ENCODE peak calls at places on chromosomes 11 and 22, in four cellular contexts. One of them, this sample, is unnamed.

GRCh38 chr11:122709042-122709760 is 53.7 kb downstream of the UBASH3B start:
- DNase-seq in uterus: no peak
- DNase-seq in K562: no peak
- DNase-seq in right lobe of liver: no peak
- DNase-seq in this sample: no peak

GRCh38 chr11:70715166-70715565 is 316.8 kb downstream of the CTTN start:
- DNase-seq in uterus: no peak
- DNase-seq in K562: no peak
- DNase-seq in right lobe of liver: no peak
- DNase-seq in this sample: no peak

GRCh38 chr11:69035959-69036340 is 12.8 kb upstream of the TPCN2 start:
- DNase-seq in uterus: peak; percentile 65
- DNase-seq in K562: no peak
- DNase-seq in right lobe of liver: no peak
- DNase-seq in this sample: no peak

GRCh38 chr11:22778642-22779041 is 51.0 kb downstream of the SVIP start:
- DNase-seq in uterus: no peak
- DNase-seq in K562: no peak
- DNase-seq in right lobe of liver: no peak
- DNase-seq in this sample: no peak

GRCh38 chr11:79328402-79328801 is 112.4 kb downstream of the TENM4 start:
- DNase-seq in uterus: no peak
- DNase-seq in K562: no peak
- DNase-seq in right lobe of liver: no peak
- DNase-seq in this sample: no peak

GRCh38 chr22:19731361-19731725 is 8.0 kb downstream of the GP1BB start:
- DNase-seq in uterus: no peak
- DNase-seq in K562: no peak
- DNase-seq in right lobe of liver: no peak
- DNase-seq in this sample: no peak

GRCh38 chr11:111602865-111603632 is 800 bp downstream of the SIK2 start:
- DNase-seq in uterus: peak; percentile 23
- DNase-seq in K562: peak; percentile 58
- DNase-seq in right lobe of liver: peak; percentile 56
- DNase-seq in this sample: no peak

GRCh38 chr22:46744581-46744980 is 6.5 kb upstream of the CERK start:
- DNase-seq in uterus: no peak
- DNase-seq in K562: no peak
- DNase-seq in right lobe of liver: peak; percentile 78
- DNase-seq in this sample: no peak

GRCh38 chr22:38572065-38572464 is 2.1 kb upstream of the DMC1 start:
- DNase-seq in uterus: peak; percentile 34
- DNase-seq in K562: peak; percentile 61
- DNase-seq in right lobe of liver: no peak
- DNase-seq in this sample: no peak

GRCh38 chr11:26558191-26558590 is 13.9 kb downstream of the MUC15 start:
- DNase-seq in uterus: no peak
- DNase-seq in K562: no peak
- DNase-seq in right lobe of liver: no peak
- DNase-seq in this sample: no peak

GRCh38 chr11:109422755-109423113 is 744 bp downstream of the C11orf87 start:
- DNase-seq in uterus: no peak
- DNase-seq in K562: no peak
- DNase-seq in right lobe of liver: no peak
- DNase-seq in this sample: no peak

GRCh38 chr11:43278302-43278956 is 33.4 kb upstream of the API5 start:
- DNase-seq in uterus: no peak
- DNase-seq in K562: peak; percentile 46
- DNase-seq in right lobe of liver: no peak
- DNase-seq in this sample: no peak

GRCh38 chr22:23709107-23709506 is 18.3 kb downstream of the RGL4 start:
- DNase-seq in uterus: no peak
- DNase-seq in K562: no peak
- DNase-seq in right lobe of liver: no peak
- DNase-seq in this sample: no peak

GRCh38 chr22:35955546-35955945 is 73.1 kb downstream of the RBFOX2 start:
- DNase-seq in uterus: no peak
- DNase-seq in K562: no peak
- DNase-seq in right lobe of liver: no peak
- DNase-seq in this sample: no peak

GRCh38 chr22:49586244-49586748 is 241.4 kb downstream of the BRD1 start:
- DNase-seq in uterus: no peak
- DNase-seq in K562: no peak
- DNase-seq in right lobe of liver: no peak
- DNase-seq in this sample: no peak

GRCh38 chr11:65262775-65263174 is 1.0 kb downstream of the POLA2 start:
- DNase-seq in uterus: no peak
- DNase-seq in K562: peak; percentile 44
- DNase-seq in right lobe of liver: no peak
- DNase-seq in this sample: no peak

GRCh38 chr22:29737251-29738117 is 17.7 kb downstream of the CABP7 start:
- DNase-seq in uterus: no peak
- DNase-seq in K562: no peak
- DNase-seq in right lobe of liver: no peak
- DNase-seq in this sample: no peak

GRCh38 chr22:39292561-39293074 is 26.8 kb downstream of the RPL3 start:
- DNase-seq in uterus: peak; percentile 95
- DNase-seq in K562: peak; percentile 94
- DNase-seq in right lobe of liver: peak; percentile 97
- DNase-seq in this sample: peak; percentile 75

GRCh38 chr11:1874406-1875092 is 17.1 kb downstream of the PRR33 start:
- DNase-seq in uterus: no peak
- DNase-seq in K562: no peak
- DNase-seq in right lobe of liver: peak; percentile 19
- DNase-seq in this sample: no peak

GRCh38 chr11:116506446-116506845 is 266.3 kb downstream of the BUD13 start:
- DNase-seq in uterus: no peak
- DNase-seq in K562: no peak
- DNase-seq in right lobe of liver: no peak
- DNase-seq in this sample: no peak

GRCh38 chr22:36365020-36365411 is 22.8 kb downstream of the MYH9 start:
- DNase-seq in uterus: peak; percentile 89
- DNase-seq in K562: peak; percentile 82
- DNase-seq in right lobe of liver: peak; percentile 72
- DNase-seq in this sample: no peak

GRCh38 chr22:20533095-20533878 is 25.9 kb downstream of the MED15 start:
- DNase-seq in uterus: no peak
- DNase-seq in K562: no peak
- DNase-seq in right lobe of liver: no peak
- DNase-seq in this sample: no peak

GRCh38 chr11:44529895-44530412 is 35.5 kb upstream of the CD82 start:
- DNase-seq in uterus: no peak
- DNase-seq in K562: no peak
- DNase-seq in right lobe of liver: no peak
- DNase-seq in this sample: no peak

GRCh38 chr22:18078329-18079041 is 695 bp downstream of the PEX26 start:
- DNase-seq in uterus: no peak
- DNase-seq in K562: peak; percentile 34
- DNase-seq in right lobe of liver: peak; percentile 71
- DNase-seq in this sample: no peak

GRCh38 chr22:47782461-47783075 is 1020.1 kb downstream of the TBC1D22A start:
- DNase-seq in uterus: no peak
- DNase-seq in K562: no peak
- DNase-seq in right lobe of liver: no peak
- DNase-seq in this sample: no peak

GRCh38 chr11:128568166-128568778 is 19.1 kb downstream of the ETS1 start:
- DNase-seq in uterus: no peak
- DNase-seq in K562: no peak
- DNase-seq in right lobe of liver: peak; percentile 60
- DNase-seq in this sample: no peak

GRCh38 chr11:127926721-127927120 is 660.6 kb downstream of the ETS1 start:
- DNase-seq in uterus: no peak
- DNase-seq in K562: no peak
- DNase-seq in right lobe of liver: peak; percentile 22
- DNase-seq in this sample: no peak

GRCh38 chr11:66069715-66070603 is at the start of gene PACS1:
- DNase-seq in uterus: peak; percentile 57
- DNase-seq in K562: peak; percentile 77
- DNase-seq in right lobe of liver: peak; percentile 90
- DNase-seq in this sample: peak; percentile 82

GRCh38 chr11:33980896-33981295 is 70.6 kb upstream of the CAPRIN1 start:
- DNase-seq in uterus: no peak
- DNase-seq in K562: no peak
- DNase-seq in right lobe of liver: no peak
- DNase-seq in this sample: no peak

GRCh38 chr11:115539844-115540243 is 35.6 kb upstream of the CADM1 start:
- DNase-seq in uterus: no peak
- DNase-seq in K562: no peak
- DNase-seq in right lobe of liver: no peak
- DNase-seq in this sample: no peak

GRCh38 chr11:76762867-76763572 is 20.1 kb upstream of the TSKU start:
- DNase-seq in uterus: no peak
- DNase-seq in K562: no peak
- DNase-seq in right lobe of liver: no peak
- DNase-seq in this sample: no peak

GRCh38 chr11:2761131-2762030 is 61.6 kb upstream of the KCNQ1OT1 start:
- DNase-seq in uterus: no peak
- DNase-seq in K562: no peak
- DNase-seq in right lobe of liver: peak; percentile 26
- DNase-seq in this sample: no peak

GRCh38 chr11:2146051-2146450 is 6.9 kb upstream of the IGF2 start:
- DNase-seq in uterus: no peak
- DNase-seq in K562: no peak
- DNase-seq in right lobe of liver: no peak
- DNase-seq in this sample: no peak

GRCh38 chr11:2811206-2812091 is 74.1 kb downstream of the CDKN1C start:
- DNase-seq in uterus: no peak
- DNase-seq in K562: peak; percentile 70
- DNase-seq in right lobe of liver: no peak
- DNase-seq in this sample: no peak

GRCh38 chr22:46998346-46998745 is 235.9 kb downstream of the TBC1D22A start:
- DNase-seq in uterus: no peak
- DNase-seq in K562: no peak
- DNase-seq in right lobe of liver: no peak
- DNase-seq in this sample: no peak

DNA sequence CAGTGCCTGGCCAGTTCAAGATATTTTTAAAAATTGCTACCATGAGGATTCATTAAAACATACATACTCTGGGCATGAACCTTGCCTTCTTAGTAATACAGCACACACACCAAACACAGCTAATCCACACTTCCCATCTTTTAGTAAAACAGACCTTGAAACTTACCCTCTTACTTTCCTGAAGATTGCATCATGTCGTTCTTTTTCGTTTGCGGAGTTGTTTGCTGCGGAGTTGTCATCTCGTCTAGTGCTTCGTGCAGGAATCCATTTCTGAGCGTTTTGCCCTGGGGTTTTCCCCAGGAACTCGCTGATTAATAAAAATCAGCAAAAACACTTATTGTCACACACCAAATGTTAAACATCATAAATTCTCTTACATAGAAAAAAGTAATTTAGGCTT is 3.0 kb downstream of the EIF4G2 start:
- DNase-seq in uterus: no peak
- DNase-seq in K562: no peak
- DNase-seq in right lobe of liver: no peak
- DNase-seq in this sample: no peak
- TF ChIP-seq POLR2A in uterus: no peak
- TF ChIP-seq POLR2A in K562: no peak
- TF ChIP-seq POLR2A in right lobe of liver: no peak
- TF ChIP-seq POLR2A in this sample: no peak

GRCh38 chr11:20363500-20364411 is at the start of gene HTATIP2:
- DNase-seq in uterus: peak; percentile 56
- DNase-seq in K562: peak; percentile 91
- DNase-seq in right lobe of liver: peak; percentile 84
- DNase-seq in this sample: no peak
- TF ChIP-seq POLR2A in uterus: peak; percentile 44
- TF ChIP-seq POLR2A in K562: peak; percentile 80
- TF ChIP-seq POLR2A in right lobe of liver: peak; percentile 70
- TF ChIP-seq POLR2A in this sample: peak; percentile 50

DNA sequence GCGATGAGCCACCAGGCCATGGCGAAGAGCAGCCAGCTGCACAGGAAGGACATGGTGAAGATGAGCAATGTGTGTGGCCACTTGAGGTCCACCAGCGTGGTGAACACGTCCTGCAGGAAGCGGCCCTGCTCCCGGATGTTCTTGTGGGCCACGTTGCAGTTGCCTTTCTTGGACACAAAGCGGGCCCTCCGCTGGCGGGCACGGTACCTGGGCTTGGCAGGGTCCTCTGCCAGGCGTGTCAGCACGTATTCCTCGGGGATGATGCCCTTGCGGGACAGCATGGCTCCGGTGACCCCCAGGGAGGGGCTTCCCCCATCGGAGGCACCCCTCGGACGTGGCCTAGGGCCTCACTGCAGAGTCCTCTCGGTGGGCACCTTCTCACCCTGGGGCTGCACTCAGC is 648 bp downstream of the KCNJ11 start:
- DNase-seq in uterus: no peak
- DNase-seq in K562: no peak
- DNase-seq in right lobe of liver: no peak
- DNase-seq in this sample: no peak
- TF ChIP-seq POLR2A in uterus: no peak
- TF ChIP-seq POLR2A in K562: no peak
- TF ChIP-seq POLR2A in right lobe of liver: no peak
- TF ChIP-seq POLR2A in this sample: no peak

GRCh38 chr11:68003846-68004550 is at the start of gene UNC93B1:
- DNase-seq in uterus: peak; percentile 80
- DNase-seq in K562: peak; percentile 96
- DNase-seq in right lobe of liver: peak; percentile 93
- DNase-seq in this sample: peak; percentile 87
- TF ChIP-seq POLR2A in uterus: peak; percentile 46
- TF ChIP-seq POLR2A in K562: peak; percentile 50
- TF ChIP-seq POLR2A in right lobe of liver: peak; percentile 73
- TF ChIP-seq POLR2A in this sample: peak; percentile 69

DNA sequence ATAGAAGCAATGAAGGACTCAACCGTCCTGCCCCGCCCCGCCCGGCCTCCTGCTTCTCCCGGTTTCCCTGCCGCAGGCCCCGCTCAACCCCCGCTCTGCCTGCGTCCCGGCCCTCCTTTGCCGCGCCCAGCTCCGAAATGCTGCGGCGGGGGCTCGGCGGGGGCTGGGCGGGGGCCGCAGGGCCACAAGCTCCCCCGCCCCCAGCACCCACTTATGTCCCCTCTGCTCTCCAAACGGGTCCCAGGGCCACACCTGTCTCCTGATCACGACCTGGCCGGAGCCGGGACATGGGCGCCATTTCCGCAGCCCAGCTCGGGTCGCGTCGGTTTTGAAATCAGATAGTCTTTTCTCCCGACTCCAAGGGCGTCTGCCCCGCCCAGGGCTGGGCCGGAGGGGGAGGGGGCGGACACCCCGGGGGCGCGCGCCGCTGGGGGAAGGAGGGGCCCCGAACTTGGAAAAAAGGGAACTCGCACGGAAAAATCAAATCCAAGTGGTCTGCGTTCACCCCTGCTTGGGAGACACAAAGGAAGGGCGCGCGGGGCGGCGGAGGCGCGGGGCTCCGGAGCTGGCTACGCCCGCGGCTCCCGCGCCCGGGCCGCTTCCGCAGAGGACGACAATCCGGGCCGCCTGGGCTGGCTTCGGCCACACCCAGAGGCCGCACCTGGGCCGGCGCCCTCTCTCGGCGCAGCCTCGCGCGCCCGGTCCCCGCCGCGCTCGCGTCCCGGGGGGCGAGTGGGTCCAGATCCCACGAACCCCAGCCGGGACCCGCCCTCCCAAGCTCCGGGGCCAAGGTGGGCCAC is 70.5 kb upstream of the EP300 start:
- DNase-seq in uterus: peak; percentile 67
- DNase-seq in K562: peak; percentile 77
- DNase-seq in right lobe of liver: peak; percentile 72
- DNase-seq in this sample: peak; percentile 50
- TF ChIP-seq POLR2A in uterus: no peak
- TF ChIP-seq POLR2A in K562: peak; percentile 80
- TF ChIP-seq POLR2A in right lobe of liver: no peak
- TF ChIP-seq POLR2A in this sample: no peak

GRCh38 chr11:6418958-6419611 is at the start of gene APBB1:
- DNase-seq in uterus: peak; percentile 65
- DNase-seq in K562: peak; percentile 76
- DNase-seq in right lobe of liver: peak; percentile 57
- DNase-seq in this sample: peak; percentile 68
- TF ChIP-seq POLR2A in uterus: peak; percentile 74
- TF ChIP-seq POLR2A in K562: no peak
- TF ChIP-seq POLR2A in right lobe of liver: peak; percentile 27
- TF ChIP-seq POLR2A in this sample: peak; percentile 42

This sample was measured in H54.